ENCODE peak calls at places on chromosome 16, in four cellular contexts. E, V, M and X are unnamed samples. For H3K4me1, the result is how much of the 10 kb centered on the place peaks cover.

GRCh38 chr16:88382491-88383400 is at the start of gene ZNF469:
- DNase-seq in E (no peak), V (no peak), M (peak), X (no peak)

GRCh38 chr16:88905563-88905962 is 39.1 kb upstream of the PABPN1L start:
- DNase-seq in E (no peak), V (no peak), M (peak), X (no peak)

GRCh38 chr16:28264656-28265055 is 27.7 kb upstream of the SBK1 start:
- DNase-seq in E (no peak), V (no peak), M (no peak), X (no peak)

GRCh38 chr16:620700-621525 is 9.9 kb upstream of the WFIKKN1 start:
- DNase-seq in E (no peak), V (no peak), M (no peak), X (no peak)

GRCh38 chr16:81583893-81584705 is 139.5 kb downstream of the CMIP start:
- DNase-seq in E (no peak), V (no peak), M (no peak), X (no peak)

GRCh38 chr16:65414284-65414984 is 292.6 kb upstream of the CDH11 start:
- DNase-seq in E (no peak), V (no peak), M (no peak), X (no peak)

GRCh38 chr16:62225675-62226074 is 189.4 kb upstream of the CDH8 start:
- DNase-seq in E (peak), V (peak), M (peak), X (peak)

GRCh38 chr16:54265558-54266213 is 20.9 kb downstream of the IRX3 start:
- DNase-seq in E (peak), V (no peak), M (no peak), X (no peak)

GRCh38 chr16:60041671-60042070 is 1307.6 kb upstream of the GOT2 start:
- DNase-seq in E (no peak), V (no peak), M (no peak), X (no peak)

GRCh38 chr16:77335652-77336234 is 99.1 kb downstream of the ADAMTS18 start:
- DNase-seq in E (no peak), V (no peak), M (peak), X (no peak)

GRCh38 chr16:82298472-82298871 is 128.4 kb upstream of the MPHOSPH6 start:
- DNase-seq in E (no peak), V (no peak), M (no peak), X (no peak)

GRCh38 chr16:11514283-11514682 is 72.4 kb downstream of the LITAF start:
- DNase-seq in E (no peak), V (no peak), M (no peak), X (no peak)

GRCh38 chr16:27259710-27260109 is 8.9 kb downstream of the NSMCE1 start:
- DNase-seq in E (no peak), V (no peak), M (peak), X (no peak)

GRCh38 chr16:27400751-27401620 is 988 bp upstream of the IL21R start:
- DNase-seq in E (no peak), V (no peak), M (no peak), X (no peak)

GRCh38 chr16:27244363-27244755 is 24.2 kb downstream of the NSMCE1 start:
- DNase-seq in E (no peak), V (no peak), M (no peak), X (no peak)

GRCh38 chr16:77531741-77532140 is 96.9 kb upstream of the ADAMTS18 start:
- DNase-seq in E (no peak), V (no peak), M (no peak), X (no peak)

GRCh38 chr16:71593048-71593999 is 16.4 kb upstream of the TAT start:
- DNase-seq in E (peak), V (no peak), M (no peak), X (no peak)

GRCh38 chr16:78183886-78184553 is 84.6 kb downstream of the WWOX start:
- DNase-seq in E (no peak), V (no peak), M (no peak), X (no peak)

GRCh38 chr16:11742536-11743307 is at the start of gene TXNDC11:
- DNase-seq in E (peak), V (peak), M (peak), X (peak)

GRCh38 chr16:20928774-20929411 is 28.3 kb downstream of the LYRM1 start:
- DNase-seq in E (no peak), V (no peak), M (no peak), X (no peak)

GRCh38 chr16:17368951-17369350 is 101.8 kb downstream of the XYLT1 start:
- DNase-seq in E (no peak), V (no peak), M (no peak), X (no peak)

GRCh38 chr16:23757116-23757515 is 2.3 kb downstream of the CHP2 start:
- DNase-seq in E (no peak), V (no peak), M (no peak), X (no peak)

GRCh38 chr16:81469710-81470481 is 25.3 kb downstream of the CMIP start:
- DNase-seq in E (no peak), V (peak), M (no peak), X (no peak)

GRCh38 chr16:55349867-55350266 is 25.9 kb downstream of the IRX6 start:
- DNase-seq in E (no peak), V (no peak), M (no peak), X (no peak)

GRCh38 chr16:28112908-28113307 is 49.4 kb upstream of the GSG1L start:
- DNase-seq in E (no peak), V (no peak), M (no peak), X (no peak)

GRCh38 chr16:11254913-11255736 is 879 bp downstream of the SOCS1 start:
- DNase-seq in E (no peak), V (no peak), M (no peak), X (no peak)

GRCh38 chr16:81451753-81452680 is 7.4 kb downstream of the CMIP start:
- DNase-seq in E (peak), V (no peak), M (no peak), X (no peak)

GRCh38 chr16:83045790-83046189 is 419.0 kb downstream of the CDH13 start:
- DNase-seq in E (no peak), V (no peak), M (no peak), X (no peak)

GRCh38 chr16:31064882-31065461 is 9.1 kb downstream of the ZNF668 start:
- DNase-seq in E (no peak), V (no peak), M (no peak), X (no peak)

GRCh38 chr16:65068151-65068740 is 53.6 kb downstream of the CDH11 start:
- DNase-seq in E (no peak), V (no peak), M (no peak), X (no peak)

GRCh38 chr16:29806096-29806579 is at the start of gene MAZ:
- DNase-seq in E (no peak), V (no peak), M (no peak), X (no peak)

GRCh38 chr16:46855389-46855788 is 24.4 kb upstream of the C16orf87 start:
- DNase-seq in E (peak), V (no peak), M (no peak), X (no peak)

GRCh38 chr16:391885-392335 is 5.1 kb upstream of the NME4 start:
- DNase-seq in E (peak), V (no peak), M (peak), X (peak)

GRCh38 chr16:30010817-30011504 is at the start of gene DOC2A:
- DNase-seq in E (no peak), V (no peak), M (peak), X (no peak)

GRCh38 chr16:22358000-22358399 is 16.4 kb downstream of the CDR2 start:
- DNase-seq in E (no peak), V (no peak), M (no peak), X (no peak)
- TF ChIP-seq SUZ12 in E (no peak), V (no peak), M (no peak), X (no peak)

DNA sequence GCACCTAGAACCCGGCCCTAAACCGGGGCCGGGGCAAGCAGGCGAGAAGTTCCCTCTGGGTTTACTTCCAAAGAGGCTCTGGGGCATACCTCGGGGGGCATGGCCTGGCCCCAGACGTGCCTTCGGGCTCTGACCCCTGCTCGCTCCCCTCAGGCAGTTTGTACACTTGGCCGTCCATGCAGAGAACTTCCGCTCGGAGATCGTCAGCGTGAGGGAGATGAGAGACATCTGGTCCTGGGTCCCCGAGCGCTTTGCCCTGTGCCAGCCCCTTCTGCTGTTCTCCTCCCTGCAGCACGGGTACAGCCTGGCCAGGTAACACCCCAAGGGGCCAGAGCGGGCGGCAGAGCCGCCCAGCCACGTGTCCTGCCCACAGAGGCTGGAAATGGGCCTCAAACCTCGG is 15.7 kb upstream of the ATP6V0C start:
- DNase-seq in E (no peak), V (no peak), M (no peak), X (no peak)
- H3K4me1 ChIP-seq in E (under half), V (under half), M (under half), X (under half)

GRCh38 chr16:19236561-19236960 is 49.0 kb upstream of the CLEC19A start:
- DNase-seq in E (peak), V (no peak), M (no peak), X (no peak)
- TF ChIP-seq SUZ12 in E (no peak), V (no peak), M (no peak), X (no peak)

DNA sequence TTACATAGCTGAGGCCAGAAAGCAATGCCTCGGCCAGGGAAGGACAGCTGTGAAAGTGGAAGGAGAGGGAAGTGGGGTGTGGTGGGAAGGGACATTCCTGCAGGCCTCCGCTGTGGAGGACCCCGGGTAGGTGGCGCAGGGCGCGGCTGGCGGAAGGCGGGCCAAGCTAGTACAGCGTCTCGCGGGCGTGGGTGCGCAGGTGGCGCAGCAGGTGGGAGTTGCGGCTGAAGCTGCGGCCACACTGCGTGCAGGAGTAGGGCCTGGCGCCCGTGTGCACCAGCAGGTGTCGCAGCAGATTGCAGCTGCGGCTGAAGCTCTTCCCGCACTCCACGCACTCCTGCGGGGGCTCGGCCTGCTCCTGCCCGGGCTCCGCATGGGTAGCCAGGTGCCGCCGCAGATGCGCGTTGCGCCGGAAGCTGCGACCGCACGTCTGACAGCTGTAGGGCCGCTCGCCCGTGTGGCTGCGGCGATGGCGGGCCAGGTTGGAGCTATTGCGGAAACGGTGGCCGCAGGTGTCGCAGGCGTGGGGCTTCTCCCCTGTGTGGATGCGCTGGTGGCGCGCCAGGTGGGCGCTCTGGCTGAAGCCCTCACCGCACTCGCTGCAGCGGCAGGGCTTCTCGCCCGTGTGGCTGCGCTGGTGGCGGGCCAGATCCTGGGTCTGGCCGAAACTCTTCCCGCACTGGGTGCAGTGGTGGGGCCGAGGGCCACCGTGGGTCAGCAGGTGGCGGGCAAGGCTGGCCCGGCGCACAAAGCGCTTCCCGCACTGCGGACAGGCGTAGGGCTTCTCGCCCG is 10.0 kb downstream of the ZSCAN10 start:
- DNase-seq in E (no peak), V (no peak), M (no peak), X (no peak)
- H3K4me1 ChIP-seq in E (under half), V (under half), M (under half), X (under half)

GRCh38 chr16:79723583-79724168 is 123.1 kb upstream of the MAF start:
- DNase-seq in E (no peak), V (no peak), M (no peak), X (peak)
- TF ChIP-seq SUZ12 in E (no peak), V (no peak), M (no peak), X (no peak)

DNA sequence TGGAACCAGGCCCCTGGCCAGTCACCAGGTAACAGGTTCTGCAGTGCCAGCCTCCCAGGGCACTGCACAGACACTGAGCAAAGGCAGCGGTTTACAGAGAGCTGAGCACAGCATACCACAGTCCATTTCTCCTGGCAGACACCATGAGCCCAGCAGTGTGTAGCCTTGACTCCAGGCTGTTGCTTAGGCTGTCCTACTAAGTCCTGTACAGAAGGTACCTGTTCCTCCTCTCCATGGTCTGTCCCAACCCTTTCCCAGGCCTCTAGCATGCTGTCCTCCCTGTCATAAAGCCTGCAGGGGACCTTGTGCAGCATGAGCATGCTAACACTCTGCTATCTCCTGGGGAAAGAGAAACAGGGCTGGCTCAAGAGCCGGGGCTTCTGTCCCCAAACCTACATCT is 20.0 kb downstream of the ATP6V0D1 start:
- DNase-seq in E (no peak), V (no peak), M (no peak), X (no peak)
- H3K4me1 ChIP-seq in E (under half), V (under half), M (under half), X (under half)

GRCh38 chr16:86370036-86370435 is 140.3 kb upstream of the FOXF1 start:
- DNase-seq in E (no peak), V (no peak), M (no peak), X (no peak)

GRCh38 chr16:86365513-86366040 is 144.8 kb upstream of the FOXF1 start:
- DNase-seq in E (no peak), V (no peak), M (no peak), X (no peak)

GRCh38 chr16:86368261-86368660 is 142.1 kb upstream of the FOXF1 start:
- DNase-seq in E (no peak), V (no peak), M (no peak), X (no peak)

GRCh38 chr16:86364653-86365380 is 145.5 kb upstream of the FOXF1 start:
- DNase-seq in E (no peak), V (no peak), M (no peak), X (no peak)

GRCh38 chr16:86367291-86368072 is 142.8 kb upstream of the FOXF1 start:
- DNase-seq in E (no peak), V (no peak), M (no peak), X (no peak)
- TF ChIP-seq SUZ12 in E (no peak), V (no peak), M (no peak), X (no peak)

DNA sequence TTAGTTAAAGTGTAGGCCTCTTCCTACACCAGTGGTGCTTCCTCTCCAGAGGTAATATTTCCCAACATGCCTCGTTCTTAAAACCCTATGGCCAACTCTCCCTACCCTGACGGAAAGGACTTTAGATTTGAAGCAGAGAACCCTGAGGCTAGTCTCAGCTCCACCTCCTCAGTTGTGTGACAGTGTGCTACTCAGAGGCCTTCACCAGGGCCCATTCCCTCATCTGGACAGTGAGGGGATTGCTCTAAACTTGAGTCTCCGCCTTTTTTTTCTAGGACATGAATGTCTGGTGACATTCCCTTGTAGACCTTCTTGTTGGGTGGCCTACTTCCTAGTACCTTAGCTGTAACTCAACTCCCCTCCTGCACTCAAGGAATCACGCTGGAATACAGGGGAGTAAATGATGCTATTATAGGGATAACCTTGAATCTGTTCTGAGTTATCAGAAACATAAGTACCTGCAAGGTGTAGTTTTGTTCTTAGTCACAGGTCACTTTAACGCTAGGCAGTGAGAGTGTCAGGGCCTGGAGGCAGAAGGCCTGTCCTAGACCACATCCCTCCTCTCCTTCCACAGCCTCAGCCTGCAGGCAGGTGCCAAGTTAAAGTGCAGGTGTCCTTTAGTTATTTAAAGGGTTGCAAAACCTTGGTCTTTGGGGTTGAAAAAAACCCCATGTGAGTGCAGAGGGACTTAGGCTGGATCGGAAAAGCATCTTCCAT is 26.9 kb downstream of the LDHD start:
- DNase-seq in E (no peak), V (no peak), M (no peak), X (no peak)
- H3K4me1 ChIP-seq in E (half or more), V (under half), M (under half), X (under half)

DNA sequence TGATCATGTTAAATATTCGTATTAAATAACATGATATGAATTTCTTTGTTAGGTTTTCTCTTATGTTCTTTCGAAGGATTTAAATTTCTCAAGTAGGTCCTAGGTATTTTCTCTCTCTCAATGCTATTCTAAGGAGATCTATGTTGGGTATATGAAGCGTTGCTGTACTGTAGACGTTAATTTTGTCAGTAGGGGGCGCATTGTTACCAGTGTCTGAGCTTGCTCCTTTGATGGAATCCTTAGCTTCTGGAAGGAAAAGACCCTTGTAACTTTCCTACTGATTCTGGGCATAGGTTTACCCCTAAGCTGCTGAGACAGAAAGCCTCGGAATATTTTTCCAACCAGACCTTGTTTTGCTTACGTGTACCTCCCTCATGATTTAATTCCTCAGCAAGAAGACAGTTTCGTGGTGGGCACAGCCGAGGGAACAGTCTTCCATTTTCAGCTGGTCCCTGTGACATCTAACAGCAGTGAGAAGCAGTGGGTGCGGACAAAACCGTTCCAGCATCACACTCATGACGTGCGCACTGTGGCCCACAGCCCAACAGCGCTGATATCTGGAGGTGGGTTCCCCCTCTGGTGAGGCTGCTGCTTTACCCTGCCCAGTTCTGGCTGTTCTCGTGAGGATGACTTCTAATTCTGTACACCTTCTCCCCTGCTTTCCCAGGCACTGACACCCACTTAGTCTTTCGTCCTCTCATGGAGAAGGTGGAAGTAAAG is 17.9 kb downstream of the UTP4 start:
- DNase-seq in E (peak), V (no peak), M (peak), X (no peak)
- TF ChIP-seq SUZ12 in E (no peak), V (no peak), M (no peak), X (no peak)

DNA sequence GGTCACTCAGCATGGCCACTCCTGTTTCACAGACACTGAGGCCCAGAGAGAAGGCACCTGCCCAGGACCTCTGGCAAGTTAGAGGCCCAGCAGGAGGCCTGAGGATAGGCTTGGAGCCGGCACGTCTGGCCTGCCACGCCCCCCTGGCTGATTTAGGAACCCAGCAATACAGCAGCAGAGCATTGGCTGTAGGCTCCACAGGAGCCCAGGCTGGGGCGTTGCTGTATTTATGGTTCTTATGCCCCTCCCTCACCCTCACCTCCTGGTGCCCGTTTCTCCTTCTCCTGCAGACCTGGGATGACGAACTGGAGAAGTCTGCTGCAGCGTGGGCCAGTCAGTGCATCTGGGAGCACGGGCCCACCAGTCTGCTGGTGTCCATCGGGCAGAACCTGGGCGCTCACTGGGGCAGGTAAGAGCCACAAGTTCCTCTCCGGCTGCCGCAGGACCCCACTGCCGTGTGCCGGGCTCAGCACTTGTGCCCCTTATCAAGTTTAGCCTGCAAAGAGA is 25.8 kb downstream of the CRISPLD2 start:
- DNase-seq in E (no peak), V (no peak), M (no peak), X (no peak)
- H3K4me1 ChIP-seq in E (under half), V (under half), M (under half), X (under half)